ENCODE peak calls at places on chromosomes 12 and 14, in nine cellular contexts. G, Q, H, P, X, F, R, S and B are unnamed samples.

GRCh38 chr14:68148276-68148675 is 328.7 kb downstream of the RAD51B start:
- DNase-seq in S (peak; percentile 55), R (no peak), P (peak; percentile 28), G (no peak), F (no peak), X (no peak), Q (no peak), H (no peak), B (no peak)

GRCh38 chr14:33315721-33316120 is 377.0 kb downstream of the NPAS3 start:
- DNase-seq in R (no peak), F (no peak), Q (no peak), H (no peak), X (no peak), S (no peak), P (no peak), G (no peak), B (no peak)

GRCh38 chr14:100440207-100440631 is 117.1 kb downstream of the SLC25A47 start:
- DNase-seq in X (peak; percentile 67), S (peak; percentile 58), H (peak; percentile 87), Q (no peak), R (no peak), G (peak; percentile 98), P (peak; percentile 76), F (peak; percentile 49), B (peak; percentile 79)

GRCh38 chr12:41479431-41479830 is 291.3 kb downstream of the PDZRN4 start:
- DNase-seq in P (no peak), Q (no peak), X (no peak), R (no peak), G (no peak), S (no peak), H (no peak), F (no peak), B (no peak)

GRCh38 chr12:131834798-131835615 is 6.8 kb downstream of the MMP17 start:
- DNase-seq in P (no peak), X (no peak), S (no peak), R (no peak), F (no peak), Q (no peak), G (no peak), H (peak; percentile 59), B (no peak)

GRCh38 chr14:74510211-74510931 is 16.8 kb downstream of the ISCA2 start:
- DNase-seq in P (peak; percentile 56), F (no peak), H (no peak), S (peak; percentile 67), G (no peak), Q (no peak), R (no peak), X (no peak), B (no peak)

GRCh38 chr12:111766608-111767361 is at the start of gene ALDH2:
- DNase-seq in Q (no peak), F (peak; percentile 72), X (peak; percentile 32), R (no peak), S (peak; percentile 43), H (peak; percentile 95), G (peak; percentile 19), P (peak; percentile 56), B (peak; percentile 93)

GRCh38 chr14:32087173-32087861 is 10.2 kb downstream of the ARHGAP5 start:
- DNase-seq in F (peak; percentile 12), S (peak; percentile 43), H (no peak), G (no peak), R (no peak), X (no peak), P (peak; percentile 88), Q (no peak), B (peak; percentile 3)

GRCh38 chr14:37202812-37203211 is 5.1 kb downstream of the MIPOL1 start:
- DNase-seq in P (no peak), R (no peak), G (no peak), X (no peak), F (no peak), H (no peak), Q (no peak), S (no peak), B (no peak)

GRCh38 chr12:116143883-116144266 is 133.6 kb downstream of the MED13L start:
- DNase-seq in F (peak; percentile 52), X (no peak), R (peak; percentile 61), S (peak; percentile 64), G (no peak), Q (no peak), H (peak; percentile 68), P (peak; percentile 83), B (no peak)